ENCODE peak calls at places on chromosome 2, in seven cellular contexts. I is SK-N-SH, S is H1, N is GM12891, D is K562, B is GM12878, R is HepG2. J is an unnamed sample.

GRCh38 chr2:105196651-105197050 is 44.9 kb upstream of the GPR45 start:
- DNase-seq in I (no peak), S (no peak), N (no peak), D (no peak), B (no peak), R (no peak), J (no peak)

GRCh38 chr2:207683879-207684627 is 27.4 kb upstream of the CCNYL1 start:
- DNase-seq in I (no peak), S (no peak), N (no peak), D (no peak), B (no peak), R (peak; percentile 84), J (no peak)

GRCh38 chr2:20229322-20230201 is 4.6 kb upstream of the SDC1 start:
- DNase-seq in I (peak; percentile 33), S (peak; percentile 14), N (no peak), D (no peak), B (no peak), R (no peak), J (no peak)

GRCh38 chr2:41729800-41730364 is 317.9 kb upstream of the PKDCC start:
- DNase-seq in I (no peak), S (no peak), N (no peak), D (no peak), B (no peak), R (no peak), J (no peak)

GRCh38 chr2:241991236-241991635 is 121.7 kb downstream of the RTP5 start:
- DNase-seq in I (no peak), S (no peak), N (no peak), D (no peak), B (no peak), R (no peak), J (no peak)

GRCh38 chr2:71716697-71717624 is 263.6 kb downstream of the DYSF start:
- DNase-seq in I (no peak), S (no peak), N (no peak), D (no peak), B (no peak), R (peak; percentile 78), J (no peak)

GRCh38 chr2:46804794-46805193 is 110.8 kb downstream of the MCFD2 start:
- DNase-seq in I (peak; percentile 2), S (no peak), N (no peak), D (no peak), B (no peak), R (no peak), J (no peak)

GRCh38 chr2:96547751-96548161 is 11.2 kb downstream of the ARID5A start:
- DNase-seq in I (no peak), S (peak; percentile 52), N (no peak), D (no peak), B (no peak), R (no peak), J (no peak)

GRCh38 chr2:54763636-54764291 is 40.3 kb downstream of the EML6 start:
- DNase-seq in I (no peak), S (peak; percentile 60), N (no peak), D (no peak), B (no peak), R (no peak), J (no peak)

GRCh38 chr2:130336150-130336876 is 6.4 kb upstream of the IMP4 start:
- DNase-seq in I (peak; percentile 45), S (peak; percentile 49), N (no peak), D (no peak), B (no peak), R (peak; percentile 32), J (no peak)

GRCh38 chr2:45379399-45380087 is 231.5 kb downstream of the SRBD1 start:
- DNase-seq in I (no peak), S (no peak), N (no peak), D (no peak), B (no peak), R (no peak), J (no peak)

GRCh38 chr2:127531133-127531709 is 4.3 kb upstream of the MYO7B start:
- DNase-seq in I (no peak), S (no peak), N (no peak), D (no peak), B (no peak), R (peak; percentile 21), J (no peak)

GRCh38 chr2:200843993-200844948 is 20.2 kb downstream of the CLK1 start:
- DNase-seq in I (no peak), S (no peak), N (no peak), D (no peak), B (no peak), R (peak; percentile 65), J (no peak)

GRCh38 chr2:112827786-112828185 is 8.8 kb downstream of the IL1B start:
- DNase-seq in I (no peak), S (no peak), N (no peak), D (no peak), B (no peak), R (no peak), J (no peak)

GRCh38 chr2:167103757-167104133 is 215.5 kb downstream of the XIRP2 start:
- DNase-seq in I (no peak), S (no peak), N (no peak), D (no peak), B (no peak), R (no peak), J (no peak)

GRCh38 chr2:64524604-64525322 is 635 bp downstream of the AFTPH start:
- DNase-seq in I (peak; percentile 78), S (no peak), N (peak; percentile 12), D (no peak), B (no peak), R (peak; percentile 30), J (no peak)

GRCh38 chr2:67337903-67338302 is 59.2 kb upstream of the ETAA1 start:
- DNase-seq in I (no peak), S (no peak), N (no peak), D (no peak), B (no peak), R (no peak), J (no peak)

GRCh38 chr2:215657844-215658243 is 222.0 kb upstream of the FN1 start:
- DNase-seq in I (no peak), S (no peak), N (no peak), D (no peak), B (no peak), R (no peak), J (no peak)

GRCh38 chr2:219723311-219723710 is 95.9 kb downstream of the SLC4A3 start:
- DNase-seq in I (no peak), S (no peak), N (no peak), D (no peak), B (no peak), R (no peak), J (no peak)

GRCh38 chr2:219719521-219719920 is 92.1 kb downstream of the SLC4A3 start:
- DNase-seq in I (no peak), S (no peak), N (no peak), D (no peak), B (no peak), R (no peak), J (no peak)

GRCh38 chr2:219720956-219721355 is 93.5 kb downstream of the SLC4A3 start:
- DNase-seq in I (no peak), S (no peak), N (no peak), D (no peak), B (no peak), R (no peak), J (no peak)

GRCh38 chr2:219724628-219725027 is 97.2 kb downstream of the SLC4A3 start:
- DNase-seq in I (no peak), S (no peak), N (no peak), D (peak; percentile 47), B (no peak), R (peak; percentile 35), J (no peak)

DNA sequence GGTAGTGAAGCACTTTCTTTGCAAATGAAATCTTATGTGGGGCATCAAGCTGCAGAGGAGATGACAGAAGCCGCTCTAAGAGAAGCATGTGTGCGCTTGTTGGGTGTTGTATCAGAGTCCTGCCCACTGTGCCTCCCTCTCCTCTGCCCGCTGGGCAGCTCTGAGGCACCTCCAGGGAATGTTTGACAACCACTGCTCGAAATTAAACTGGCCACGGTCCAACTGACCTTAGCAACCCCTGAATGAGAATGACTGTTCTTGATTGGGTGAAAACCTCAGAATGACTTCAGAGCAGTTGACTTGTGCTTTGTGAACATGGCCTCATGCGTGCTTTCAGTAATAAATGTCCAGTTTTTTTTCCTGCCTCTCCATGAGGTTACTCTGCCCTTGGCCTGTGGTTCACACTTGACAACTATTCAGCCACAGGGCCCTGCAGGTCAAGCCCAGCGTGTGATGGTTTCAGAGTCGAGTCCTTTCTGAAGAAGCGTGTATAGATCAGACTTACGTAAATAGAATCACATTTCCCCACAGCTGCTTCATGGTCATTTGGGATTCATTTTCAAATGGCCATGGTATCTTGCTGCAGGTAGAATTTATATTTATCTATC is 95.0 kb downstream of the SLC4A3 start:
- DNase-seq in I (no peak), S (no peak), N (no peak), D (no peak), B (no peak), R (peak; percentile 60), J (no peak)
- TF ChIP-seq TAF1 in I (no peak), S (no peak), N (no peak), D (no peak), B (no peak), R (no peak), J (no peak)

DNA sequence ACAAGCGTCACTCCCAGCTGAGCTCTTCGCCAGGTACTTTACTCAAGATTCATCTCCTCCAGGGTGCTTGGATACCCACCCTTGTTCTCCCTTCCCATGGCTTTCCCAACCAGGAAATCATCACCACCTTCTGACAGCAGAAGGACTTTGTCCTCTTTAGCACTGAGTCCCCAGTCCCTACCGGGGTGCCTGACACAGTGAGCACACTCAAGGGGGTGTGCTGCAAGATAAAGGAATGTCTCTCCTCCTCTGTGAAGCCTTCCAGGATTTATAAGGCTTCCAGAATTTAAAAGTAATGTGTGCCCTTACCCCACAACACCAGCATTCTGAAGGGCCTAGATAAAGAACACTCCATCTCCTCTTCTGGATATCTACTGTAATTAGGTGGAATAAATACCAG is 39.6 kb downstream of the ACVR1 start:
- DNase-seq in I (no peak), S (no peak), N (no peak), D (no peak), B (no peak), R (peak; percentile 40), J (no peak)
- TF ChIP-seq TAF1 in I (no peak), S (no peak), N (no peak), D (no peak), B (no peak), R (no peak), J (no peak)

DNA sequence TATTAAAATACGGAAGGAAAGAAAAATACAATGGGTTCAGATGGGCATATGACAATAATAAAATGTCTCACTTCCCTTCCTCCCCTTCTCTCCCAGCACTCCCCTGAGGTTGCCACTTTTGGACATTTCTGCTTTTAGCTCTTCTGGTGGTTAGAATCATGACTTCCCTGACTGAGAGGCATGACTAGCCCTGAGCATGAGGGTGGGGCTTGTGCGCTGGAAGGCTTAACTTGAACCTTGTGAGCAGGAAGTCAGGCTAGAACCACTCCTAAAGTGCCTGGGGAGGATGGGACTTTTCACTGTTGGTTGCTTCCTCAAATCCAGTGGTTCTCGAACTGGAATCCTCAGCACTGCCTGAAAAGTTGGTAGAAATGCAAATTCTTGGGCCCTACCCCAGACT is 19.7 kb upstream of the ARHGAP25 start:
- DNase-seq in I (no peak), S (no peak), N (no peak), D (no peak), B (peak; percentile 80), R (no peak), J (no peak)
- TF ChIP-seq TAF1 in I (no peak), S (no peak), N (no peak), D (no peak), B (no peak), R (no peak), J (no peak)

DNA sequence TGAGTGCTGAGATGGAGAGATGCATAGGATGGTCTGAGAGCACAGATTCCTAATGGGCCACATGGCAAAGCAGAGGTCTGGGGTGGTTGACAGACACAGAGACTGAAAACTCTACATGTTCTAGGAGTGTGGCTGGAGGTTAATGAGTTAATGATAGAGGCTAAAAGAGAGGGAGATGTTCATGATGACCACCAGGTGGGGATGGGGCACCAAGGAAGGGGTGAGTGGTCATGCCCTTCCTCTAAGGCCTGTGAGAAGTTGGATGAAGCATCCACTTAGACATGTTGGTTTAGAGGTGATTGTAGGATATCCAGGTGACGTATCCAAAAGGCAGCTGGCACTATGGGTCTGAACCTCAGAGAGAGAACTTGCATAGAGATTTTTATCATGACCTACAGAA is 102.1 kb downstream of the LRP2 start:
- DNase-seq in I (no peak), S (peak; percentile 52), N (no peak), D (no peak), B (no peak), R (no peak), J (no peak)
- TF ChIP-seq TAF1 in I (no peak), S (no peak), N (no peak), D (no peak), B (no peak), R (no peak), J (no peak)

J was measured in GM12892.